ENCODE peak calls at places on chromosomes 13 and 19, in five cellular contexts. V is NCI-H2081, O is hypothalamus, H is Calu3, T is NCI-H748 treated with DMSO at 0.1 percent for 48 hours. R is an unnamed sample.

GRCh38 chr13:75800545-75800944 is 164.4 kb downstream of the LMO7 start:
- DNase-seq in O (no peak), T (no peak), H (no peak), V (peak; percentile 0), R (no peak)

GRCh38 chr19:45423033-45423588 is 606 bp downstream of the ERCC1 start:
- DNase-seq in V (no peak), H (no peak), T (no peak), O (no peak), R (no peak)

GRCh38 chr19:41691268-41691970 is 3.3 kb upstream of the CEACAM7 start:
- DNase-seq in O (no peak), V (peak; percentile 2), T (peak; percentile 34), H (peak; percentile 77), R (no peak)

GRCh38 chr13:40187836-40188591 is 478.4 kb downstream of the FOXO1 start:
- DNase-seq in O (no peak), T (no peak), H (no peak), V (no peak), R (no peak)

GRCh38 chr13:80436571-80437169 is 95.7 kb upstream of the SPRY2 start:
- DNase-seq in O (no peak), V (no peak), T (no peak), H (no peak), R (no peak)

GRCh38 chr19:49097453-49098288 is 12.4 kb downstream of the SNRNP70 start:
- DNase-seq in H (peak; percentile 85), O (peak; percentile 53), T (peak; percentile 81), V (peak; percentile 83), R (peak; percentile 51)

GRCh38 chr13:78413887-78414553 is 189.3 kb downstream of the POU4F1 start:
- DNase-seq in H (no peak), O (no peak), V (no peak), T (no peak), R (no peak)

GRCh38 chr13:27607125-27607524 is 13.2 kb downstream of the LNX2 start:
- DNase-seq in H (peak; percentile 26), O (no peak), T (no peak), V (no peak), R (no peak)

GRCh38 chr13:114064516-114065140 is 67.8 kb downstream of the RASA3 start:
- DNase-seq in O (peak; percentile 40), T (no peak), V (no peak), H (peak; percentile 6), R (peak; percentile 79)

GRCh38 chr13:109816979-109817275 is 30.5 kb upstream of the IRS2 start:
- DNase-seq in H (no peak), T (no peak), O (no peak), V (no peak), R (no peak)

GRCh38 chr13:29679357-29680050 is 84.0 kb upstream of the SLC7A1 start:
- DNase-seq in H (no peak), O (no peak), T (peak; percentile 54), V (no peak), R (no peak)

GRCh38 chr13:49561064-49561410 is 24.3 kb downstream of the RCBTB1 start:
- DNase-seq in V (no peak), H (no peak), T (no peak), O (no peak), R (no peak)

GRCh38 chr19:10270180-10270615 is 722 bp upstream of the ICAM1 start:
- DNase-seq in T (no peak), O (peak; percentile 17), H (no peak), V (no peak), R (peak; percentile 92)

GRCh38 chr13:73366241-73366640 is 307.4 kb downstream of the KLF5 start:
- DNase-seq in V (peak; percentile 52), T (no peak), H (peak; percentile 9), O (no peak), R (no peak)

GRCh38 chr19:33781996-33782395 is 14.7 kb upstream of the KCTD15 start:
- DNase-seq in V (no peak), T (no peak), O (no peak), H (no peak), R (no peak)

GRCh38 chr19:43723588-43723987 is 7.7 kb downstream of the IRGC start:
- DNase-seq in H (peak; percentile 43), T (no peak), O (no peak), V (no peak), R (no peak)

GRCh38 chr13:29105779-29106178 is 285.6 kb downstream of the MTUS2 start:
- DNase-seq in V (no peak), T (no peak), O (no peak), H (no peak), R (no peak)

GRCh38 chr13:42707003-42707402 is 74.4 kb upstream of the FAM216B start:
- DNase-seq in O (no peak), T (no peak), H (no peak), V (no peak), R (no peak)

GRCh38 chr19:4033028-4033956 is 25.8 kb downstream of the PIAS4 start:
- DNase-seq in T (no peak), H (no peak), V (no peak), O (no peak), R (peak; percentile 68)

GRCh38 chr19:40165362-40165937 is 25.8 kb upstream of the MAP3K10 start:
- DNase-seq in O (no peak), T (no peak), H (peak; percentile 52), V (no peak), R (peak; percentile 47)

GRCh38 chr19:11422163-11423068 is 3.3 kb upstream of the RGL3 start:
- DNase-seq in H (peak; percentile 79), V (no peak), O (peak; percentile 24), T (no peak), R (peak; percentile 95)

GRCh38 chr19:55642153-55643002 is 1.1 kb upstream of the ZNF581 start:
- DNase-seq in V (peak; percentile 53), O (no peak), H (peak; percentile 42), T (peak; percentile 7), R (peak; percentile 81)

GRCh38 chr19:959935-960502 is 24.1 kb upstream of the WDR18 start:
- DNase-seq in V (no peak), T (no peak), O (no peak), H (no peak), R (peak; percentile 48)

GRCh38 chr19:5799247-5800241 is 5.3 kb upstream of the NRTN start:
- DNase-seq in H (no peak), V (peak; percentile 19), T (no peak), O (no peak), R (no peak)

GRCh38 chr13:30739646-30740642 is 4.6 kb downstream of the ALOX5AP start:
- DNase-seq in V (no peak), H (peak; percentile 3), O (no peak), T (no peak), R (no peak)

GRCh38 chr13:29923554-29924481 is 73.4 kb upstream of the UBL3 start:
- DNase-seq in H (peak; percentile 89), T (peak; percentile 72), V (peak; percentile 59), O (no peak), R (peak; percentile 88)

GRCh38 chr19:39299404-39299803 is 3.2 kb downstream of the IFNL1 start:
- DNase-seq in V (no peak), H (no peak), O (no peak), T (no peak), R (no peak)

GRCh38 chr13:98557934-98558630 is 18.8 kb downstream of the STK24 start:
- DNase-seq in V (no peak), T (no peak), H (no peak), O (no peak), R (no peak)

GRCh38 chr19:11024259-11024658 is 63.4 kb downstream of the SMARCA4 start:
- DNase-seq in T (no peak), H (no peak), O (no peak), V (no peak), R (no peak)

GRCh38 chr13:36858285-36858684 is 39.3 kb downstream of the RFXAP start:
- DNase-seq in T (peak; percentile 82), V (peak; percentile 66), O (no peak), H (no peak), R (no peak)

GRCh38 chr19:17777840-17778620 is 16.9 kb upstream of the B3GNT3 start:
- DNase-seq in T (no peak), O (no peak), H (no peak), V (no peak), R (peak; percentile 94)

GRCh38 chr19:39970424-39970673 is 616 bp upstream of the PSMC4 start:
- DNase-seq in H (no peak), V (peak; percentile 58), T (peak; percentile 52), O (no peak), R (no peak)